ENCODE peak calls at places on chromosomes 12 and 14, in nine cellular contexts. P is BE2C; Q is MG63; W is AG10803; C is LoVo; O is AG04450; Y is GM04503; V is CD8-positive, alpha-beta T cell; E is stimulated activated CD4-positive, alpha-beta T cell treated with anti-CD3 and anti-CD28 coated beads, Interleukin-1b, Interleukin-23, amount 100 ng/mL, for 24 hours. Z is an unnamed sample.

GRCh38 chr12:124292385-124292784 is 2.5 kb upstream of the RFLNA start:
- DNase-seq in P (no peak), Q (no peak), W (no peak), C (no peak), O (no peak), Y (no peak), V (no peak), E (no peak), Z (no peak)

GRCh38 chr12:121364657-121365265 is 12.6 kb upstream of the ANAPC5 start:
- DNase-seq in P (no peak), Q (peak), W (peak), C (no peak), O (no peak), Y (no peak), V (no peak), E (no peak), Z (no peak)

GRCh38 chr12:10718279-10718821 is 4.8 kb downstream of the YBX3 start:
- DNase-seq in P (no peak), Q (no peak), W (peak), C (peak), O (peak), Y (no peak), V (no peak), E (no peak), Z (no peak)

GRCh38 chr12:29415111-29415510 is 34.1 kb upstream of the ERGIC2 start:
- DNase-seq in P (no peak), Q (no peak), W (no peak), C (no peak), O (no peak), Y (no peak), V (no peak), E (no peak), Z (no peak)

GRCh38 chr12:49244161-49244560 is 20.7 kb upstream of the TUBA1C start:
- DNase-seq in P (no peak), Q (no peak), W (peak), C (no peak), O (no peak), Y (peak), V (no peak), E (no peak), Z (no peak)

GRCh38 chr12:29614926-29615325 is 117.4 kb upstream of the OVCH1 start:
- DNase-seq in P (no peak), Q (no peak), W (peak), C (no peak), O (no peak), Y (no peak), V (no peak), E (no peak), Z (peak)

GRCh38 chr14:36820901-36821300 is 159.2 kb downstream of the PAX9 start:
- DNase-seq in P (no peak), Q (no peak), W (no peak), C (no peak), O (no peak), Y (no peak), V (no peak), E (no peak), Z (no peak)

GRCh38 chr12:72346331-72346944 is 74.3 kb downstream of the TRHDE start:
- DNase-seq in P (peak), Q (peak), W (peak), C (peak), O (peak), Y (no peak), V (no peak), E (no peak), Z (peak)

GRCh38 chr12:56084958-56085543 is 5.1 kb downstream of the ERBB3 start:
- DNase-seq in P (peak), Q (peak), W (no peak), C (no peak), O (no peak), Y (no peak), V (peak), E (no peak), Z (no peak)

GRCh38 chr12:108594-108993 is 42.0 kb downstream of the IQSEC3 start:
- DNase-seq in P (peak), Q (peak), W (no peak), C (no peak), O (no peak), Y (no peak), V (no peak), E (no peak), Z (no peak)